ENCODE peak calls at places on chromosomes 5 and 9, in eight cellular contexts. I, B, J, L, G, U, N and Q are unnamed samples.

GRCh38 chr9:38137342-38137741 is 68.3 kb upstream of the SHB start:
- DNase-seq in I (no peak), B (no peak), J (no peak), L (no peak), G (no peak), U (no peak), N (no peak), Q (no peak)

GRCh38 chr9:125990186-125990792 is 243.1 kb downstream of the PBX3 start:
- DNase-seq in I (no peak), B (no peak), J (no peak), L (no peak), G (no peak), U (no peak), N (no peak), Q (no peak)

GRCh38 chr5:9544502-9545300 is 1.2 kb downstream of the SEMA5A start:
- DNase-seq in I (peak), B (peak), J (peak), L (peak), G (no peak), U (peak), N (no peak), Q (peak)

GRCh38 chr9:79357185-79357584 is 214.6 kb upstream of the TLE4 start:
- DNase-seq in I (no peak), B (no peak), J (no peak), L (no peak), G (no peak), U (no peak), N (no peak), Q (no peak)

GRCh38 chr9:76459691-76460635 is 981 bp downstream of the GCNT1 start:
- DNase-seq in I (peak), B (no peak), J (peak), L (peak), G (no peak), U (peak), N (peak), Q (peak)

GRCh38 chr9:102124465-102124864 is 386.0 kb upstream of the GRIN3A start:
- DNase-seq in I (no peak), B (no peak), J (no peak), L (no peak), G (no peak), U (peak), N (no peak), Q (no peak)

GRCh38 chr9:89923961-89924504 is 319.2 kb downstream of the GADD45G start:
- DNase-seq in I (no peak), B (no peak), J (no peak), L (no peak), G (no peak), U (peak), N (no peak), Q (no peak)

GRCh38 chr5:43007911-43008368 is 32.2 kb downstream of the ANXA2R start:
- DNase-seq in I (peak), B (peak), J (peak), L (peak), G (peak), U (peak), N (peak), Q (peak)

GRCh38 chr5:50854082-50854481 is 187.6 kb downstream of the PARP8 start:
- DNase-seq in I (no peak), B (no peak), J (no peak), L (no peak), G (no peak), U (no peak), N (no peak), Q (no peak)

GRCh38 chr5:129906177-129906887 is 2.1 kb downstream of the CHSY3 start:
- DNase-seq in I (peak), B (no peak), J (no peak), L (no peak), G (no peak), U (peak), N (no peak), Q (no peak)

GRCh38 chr5:43312699-43313034 is 545 bp downstream of the HMGCS1 start:
- DNase-seq in I (no peak), B (no peak), J (no peak), L (no peak), G (no peak), U (no peak), N (peak), Q (no peak)

GRCh38 chr5:54703091-54703490 is 185.5 kb downstream of the SNX18 start:
- DNase-seq in I (no peak), B (no peak), J (peak), L (peak), G (no peak), U (no peak), N (no peak), Q (peak)

GRCh38 chr5:179313849-179314521 is 31.3 kb downstream of the ADAMTS2 start:
- DNase-seq in I (peak), B (no peak), J (no peak), L (peak), G (no peak), U (no peak), N (no peak), Q (peak)

GRCh38 chr9:11338130-11338529 is 725.3 kb upstream of the PTPRD start:
- DNase-seq in I (no peak), B (no peak), J (no peak), L (no peak), G (no peak), U (no peak), N (peak), Q (no peak)

GRCh38 chr5:88732181-88732633 is 150.8 kb downstream of the MEF2C start:
- DNase-seq in I (no peak), B (peak), J (peak), L (peak), G (no peak), U (no peak), N (peak), Q (peak)

GRCh38 chr9:72150172-72150571 is 932 bp downstream of the GDA start:
- DNase-seq in I (no peak), B (no peak), J (no peak), L (no peak), G (no peak), U (no peak), N (no peak), Q (no peak)
- H3K4me3 ChIP-seq in I (no peak), B (no peak), J (no peak), L (no peak), G (no peak), U (no peak), N (no peak), Q (no peak)

GRCh38 chr9:108166509-108166908 is 676.9 kb upstream of the KLF4 start:
- DNase-seq in I (no peak), B (no peak), J (no peak), L (no peak), G (no peak), U (no peak), N (no peak), Q (no peak)

GRCh38 chr9:108162664-108163063 is 673.1 kb upstream of the KLF4 start:
- DNase-seq in I (no peak), B (no peak), J (peak), L (no peak), G (no peak), U (no peak), N (no peak), Q (no peak)

GRCh38 chr9:108167136-108167900 is 677.7 kb upstream of the KLF4 start:
- DNase-seq in I (no peak), B (no peak), J (no peak), L (no peak), G (no peak), U (no peak), N (no peak), Q (no peak)

GRCh38 chr9:108163321-108164005 is 673.9 kb upstream of the KLF4 start:
- DNase-seq in I (no peak), B (no peak), J (peak), L (no peak), G (no peak), U (peak), N (no peak), Q (no peak)

DNA sequence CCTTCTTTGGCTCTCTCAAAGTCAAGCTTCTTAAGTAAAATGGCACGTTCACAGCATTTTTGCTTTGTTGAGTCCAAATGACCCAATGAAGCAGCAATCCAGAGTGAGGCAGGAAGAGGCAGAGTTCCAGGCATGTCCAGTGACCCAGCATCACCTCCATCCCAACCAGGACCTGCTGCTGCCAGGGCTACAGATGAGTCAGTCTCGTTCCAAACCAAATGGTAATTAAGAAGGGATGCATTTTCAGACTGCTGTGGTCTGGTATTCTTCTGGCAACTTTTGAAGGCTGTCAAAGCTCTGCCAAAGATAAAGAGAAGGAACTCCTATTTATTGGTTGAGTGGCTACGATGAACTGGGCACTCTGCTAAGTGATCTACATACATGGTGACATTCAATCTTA is 678.9 kb upstream of the KLF4 start:
- DNase-seq in I (no peak), B (no peak), J (no peak), L (no peak), G (no peak), U (no peak), N (no peak), Q (no peak)
- H3K4me3 ChIP-seq in I (no peak), B (no peak), J (no peak), L (no peak), G (no peak), U (no peak), N (no peak), Q (no peak)

GRCh38 chr5:56152437-56152836 is 80.7 kb downstream of the ANKRD55 start:
- DNase-seq in I (no peak), B (no peak), J (no peak), L (no peak), G (no peak), U (no peak), N (no peak), Q (no peak)
- H3K4me3 ChIP-seq in I (no peak), B (no peak), J (no peak), L (no peak), G (no peak), U (no peak), N (no peak), Q (no peak)

GRCh38 chr5:150156033-150156381 is 362 bp upstream of the PDGFRB start:
- DNase-seq in I (no peak), B (no peak), J (no peak), L (no peak), G (no peak), U (no peak), N (no peak), Q (no peak)
- H3K4me3 ChIP-seq in I (peak), B (peak), J (peak), L (peak), G (peak), U (no peak), N (no peak), Q (no peak)

GRCh38 chr5:37951946-37952721 is 112.3 kb upstream of the GDNF start:
- DNase-seq in I (no peak), B (no peak), J (no peak), L (no peak), G (no peak), U (peak), N (no peak), Q (no peak)
- H3K4me3 ChIP-seq in I (no peak), B (no peak), J (no peak), L (no peak), G (no peak), U (no peak), N (no peak), Q (no peak)

GRCh38 chr9:121773286-121773953 is 122.0 kb downstream of the DAB2IP start:
- DNase-seq in I (no peak), B (no peak), J (no peak), L (peak), G (no peak), U (no peak), N (no peak), Q (no peak)

GRCh38 chr9:121772600-121773285 is 121.3 kb downstream of the DAB2IP start:
- DNase-seq in I (no peak), B (no peak), J (no peak), L (peak), G (no peak), U (no peak), N (no peak), Q (peak)

GRCh38 chr9:121774715-121775613 is 123.5 kb downstream of the DAB2IP start:
- DNase-seq in I (no peak), B (no peak), J (no peak), L (peak), G (no peak), U (no peak), N (no peak), Q (peak)

GRCh38 chr9:121776009-121776738 is 124.7 kb downstream of the DAB2IP start:
- DNase-seq in I (no peak), B (no peak), J (no peak), L (peak), G (no peak), U (no peak), N (no peak), Q (no peak)

GRCh38 chr9:121773954-121774714 is 122.7 kb downstream of the DAB2IP start:
- DNase-seq in I (no peak), B (no peak), J (no peak), L (peak), G (no peak), U (no peak), N (no peak), Q (no peak)
- H3K4me3 ChIP-seq in I (no peak), B (no peak), J (no peak), L (no peak), G (no peak), U (no peak), N (no peak), Q (no peak)

GRCh38 chr5:71757590-71758543 is 38.8 kb downstream of the CARTPT start:
- DNase-seq in I (peak), B (peak), J (peak), L (peak), G (no peak), U (peak), N (peak), Q (peak)
- H3K4me3 ChIP-seq in I (no peak), B (no peak), J (no peak), L (peak), G (no peak), U (no peak), N (peak), Q (no peak)

GRCh38 chr5:158845941-158846340 is 253.8 kb downstream of the EBF1 start:
- DNase-seq in I (no peak), B (no peak), J (no peak), L (no peak), G (no peak), U (no peak), N (no peak), Q (no peak)
- H3K4me3 ChIP-seq in I (no peak), B (no peak), J (no peak), L (no peak), G (no peak), U (no peak), N (no peak), Q (no peak)

GRCh38 chr9:137669261-137669672 is 50.5 kb downstream of the EHMT1 start:
- DNase-seq in I (no peak), B (no peak), J (no peak), L (no peak), G (no peak), U (peak), N (peak), Q (no peak)

GRCh38 chr9:137671721-137672120 is 52.9 kb downstream of the EHMT1 start:
- DNase-seq in I (no peak), B (no peak), J (no peak), L (no peak), G (no peak), U (no peak), N (no peak), Q (no peak)

GRCh38 chr9:137671196-137671538 is 52.4 kb downstream of the EHMT1 start:
- DNase-seq in I (no peak), B (no peak), J (no peak), L (no peak), G (no peak), U (no peak), N (no peak), Q (no peak)

GRCh38 chr9:137668203-137668602 is 49.4 kb downstream of the EHMT1 start:
- DNase-seq in I (no peak), B (no peak), J (no peak), L (no peak), G (no peak), U (no peak), N (no peak), Q (no peak)

GRCh38 chr9:137670391-137671195 is 51.8 kb downstream of the EHMT1 start:
- DNase-seq in I (no peak), B (no peak), J (no peak), L (peak), G (no peak), U (peak), N (no peak), Q (peak)
- H3K4me3 ChIP-seq in I (no peak), B (no peak), J (no peak), L (no peak), G (no peak), U (no peak), N (no peak), Q (no peak)

GRCh38 chr9:109064963-109065701 is 51.8 kb upstream of the CTNNAL1 start:
- DNase-seq in I (no peak), B (no peak), J (no peak), L (no peak), G (no peak), U (peak), N (no peak), Q (no peak)

GRCh38 chr9:109062543-109062942 is 49.2 kb upstream of the CTNNAL1 start:
- DNase-seq in I (no peak), B (no peak), J (no peak), L (no peak), G (no peak), U (no peak), N (no peak), Q (no peak)

GRCh38 chr9:109063765-109064164 is 50.5 kb upstream of the CTNNAL1 start:
- DNase-seq in I (no peak), B (no peak), J (no peak), L (no peak), G (no peak), U (no peak), N (no peak), Q (no peak)

DNA sequence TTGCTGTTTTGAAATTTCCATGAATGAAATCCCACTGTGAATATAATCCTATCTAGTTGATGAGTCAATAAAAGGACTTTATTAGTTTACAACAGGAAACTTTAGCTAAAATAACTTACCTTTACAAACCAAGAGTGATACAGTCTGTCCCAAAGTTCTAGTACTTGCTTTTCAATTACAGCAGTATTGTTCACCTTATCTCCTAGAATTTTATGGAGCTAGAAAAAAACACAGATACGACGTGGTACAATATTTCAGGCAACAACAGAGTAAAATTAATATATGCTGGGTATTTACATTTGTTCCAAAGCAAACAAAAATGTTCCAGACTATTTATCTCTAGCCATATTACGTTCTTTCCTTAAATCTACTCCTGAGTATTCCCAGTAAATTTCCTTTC is 46.9 kb upstream of the CTNNAL1 start:
- DNase-seq in I (no peak), B (no peak), J (no peak), L (no peak), G (no peak), U (no peak), N (no peak), Q (no peak)
- H3K4me3 ChIP-seq in I (no peak), B (no peak), J (no peak), L (no peak), G (no peak), U (no peak), N (no peak), Q (no peak)